ENCODE peak calls at places on chromosomes 11 and 22, in four cellular contexts. M is NCI-H510A, F is H4, B is A673. C is an unnamed sample.

GRCh38 chr22:40720538-40721256 is 41.4 kb downstream of the MCHR1 start:
- DNase-seq in M (no peak), F (no peak), B (no peak), C (peak; percentile 91)

GRCh38 chr22:24105661-24106060 is 75.6 kb upstream of the SUSD2 start:
- DNase-seq in M (no peak), F (no peak), B (no peak), C (no peak)

GRCh38 chr11:1304376-1304775 is 5.1 kb downstream of the TOLLIP start:
- DNase-seq in M (no peak), F (no peak), B (no peak), C (no peak)

GRCh38 chr11:24661313-24661712 is 164.5 kb downstream of the LUZP2 start:
- DNase-seq in M (no peak), F (no peak), B (no peak), C (peak; percentile 59)

GRCh38 chr11:64186205-64187165 is 514 bp downstream of the STIP1 start:
- DNase-seq in M (no peak), F (no peak), B (peak; percentile 45), C (peak; percentile 58)

GRCh38 chr11:122192634-122193245 is 76.7 kb upstream of the BLID start:
- DNase-seq in M (no peak), F (no peak), B (no peak), C (no peak)

GRCh38 chr11:61776561-61777075 is 15.8 kb downstream of the TMEM258 start:
- DNase-seq in M (no peak), F (peak; percentile 34), B (peak; percentile 78), C (peak; percentile 67)

GRCh38 chr22:22687638-22688500 is 43.5 kb downstream of the GGTLC2 start:
- DNase-seq in M (no peak), F (peak; percentile 31), B (peak; percentile 48), C (peak; percentile 55)

GRCh38 chr11:6438979-6439571 is 1.7 kb downstream of the HPX start:
- DNase-seq in M (peak; percentile 45), F (peak; percentile 51), B (peak; percentile 75), C (peak; percentile 76)

GRCh38 chr11:68531129-68531693 is 70.7 kb downstream of the PPP6R3 start:
- DNase-seq in M (no peak), F (no peak), B (no peak), C (no peak)

GRCh38 chr11:110029714-110030113 is 63.5 kb upstream of the ZC3H12C start:
- DNase-seq in M (no peak), F (no peak), B (no peak), C (no peak)

GRCh38 chr11:35974878-35975578 is 31.2 kb downstream of the LDLRAD3 start:
- DNase-seq in M (no peak), F (no peak), B (no peak), C (no peak)

GRCh38 chr11:20477418-20478090 is 90.0 kb downstream of the PRMT3 start:
- DNase-seq in M (no peak), F (peak; percentile 26), B (no peak), C (peak; percentile 60)

GRCh38 chr22:31263896-31264295 is 28.4 kb downstream of the PIK3IP1 start:
- DNase-seq in M (no peak), F (no peak), B (no peak), C (no peak)

GRCh38 chr11:18394928-18395734 is 768 bp downstream of the LDHA start:
- DNase-seq in M (no peak), F (peak; percentile 23), B (peak; percentile 32), C (peak; percentile 77)

GRCh38 chr11:12085371-12086251 is 24.8 kb upstream of the MICAL2 start:
- DNase-seq in M (no peak), F (no peak), B (no peak), C (no peak)

GRCh38 chr11:93986716-93987115 is 34.4 kb upstream of the HEPHL1 start:
- DNase-seq in M (no peak), F (peak; percentile 71), B (peak; percentile 63), C (peak; percentile 99)

GRCh38 chr22:40603088-40603605 is 33.4 kb downstream of the MRTFA start:
- DNase-seq in M (no peak), F (peak; percentile 26), B (peak; percentile 71), C (no peak)

GRCh38 chr11:57776101-57776511 is 14.5 kb downstream of the CTNND1 start:
- DNase-seq in M (no peak), F (no peak), B (no peak), C (peak; percentile 55)

GRCh38 chr11:95849087-95849825 is 59.0 kb downstream of the CEP57 start:
- DNase-seq in M (no peak), F (peak; percentile 84), B (peak; percentile 77), C (peak; percentile 77)

GRCh38 chr11:116558504-116559252 is 214.1 kb downstream of the BUD13 start:
- DNase-seq in M (no peak), F (no peak), B (no peak), C (no peak)

GRCh38 chr11:65290448-65291165 is 24.1 kb upstream of the CDC42EP2 start:
- DNase-seq in M (no peak), F (peak; percentile 87), B (peak; percentile 91), C (peak; percentile 66)

C was measured in NCI-H69.